ENCODE peak calls at places on chromosome 4, in eight cellular contexts. P, V, I, G, Q, F, T and Z are unnamed samples.
A peak's percentile ranks its signal among the peaks of the same experiment; 100 is the strongest.

GRCh38 chr4:107993969-107994368 is 4.3 kb downstream of the HADH start:
- DNase-seq in P (no peak), V (no peak), Q (no peak), T (no peak), F (no peak), G (no peak), I (no peak), Z (no peak)

GRCh38 chr4:110005461-110006056 is 92.9 kb downstream of the EGF start:
- DNase-seq in T (peak; percentile 52), P (peak; percentile 55), V (no peak), I (peak; percentile 84), G (peak; percentile 84), Q (no peak), F (peak; percentile 57), Z (peak; percentile 87)

GRCh38 chr4:113113151-113113550 is 63.7 kb downstream of the ANK2 start:
- DNase-seq in F (no peak), P (no peak), I (no peak), T (no peak), Q (no peak), G (no peak), V (no peak), Z (no peak)

GRCh38 chr4:186020106-186020792 is 48.7 kb upstream of the TLR3 start:
- DNase-seq in P (no peak), T (no peak), V (no peak), F (no peak), Q (no peak), I (no peak), G (no peak), Z (no peak)

GRCh38 chr4:125750827-125751466 is 436.2 kb downstream of the FAT4 start:
- DNase-seq in G (peak; percentile 86), P (peak; percentile 17), Q (no peak), T (peak; percentile 29), I (peak; percentile 76), V (no peak), F (no peak), Z (peak; percentile 85)

GRCh38 chr4:87985097-87985886 is 9.8 kb downstream of the SPP1 start:
- DNase-seq in I (peak; percentile 40), Q (no peak), P (peak; percentile 44), V (no peak), F (peak; percentile 58), G (peak; percentile 34), T (peak; percentile 67), Z (peak; percentile 48)

GRCh38 chr4:109156346-109156745 is 146.1 kb downstream of the COL25A1 start:
- DNase-seq in P (no peak), Q (no peak), V (no peak), F (no peak), T (no peak), I (no peak), G (no peak), Z (no peak)

GRCh38 chr4:113159901-113160545 is 110.6 kb downstream of the ANK2 start:
- DNase-seq in F (no peak), I (no peak), G (no peak), T (no peak), Q (no peak), P (no peak), V (no peak), Z (no peak)

GRCh38 chr4:165628572-165628971 is 244.5 kb upstream of the TLL1 start:
- DNase-seq in Q (no peak), F (no peak), G (no peak), P (no peak), I (no peak), T (no peak), V (no peak), Z (no peak)

GRCh38 chr4:121822796-121823504 is 733 bp downstream of the CCNA2 start:
- DNase-seq in G (peak; percentile 30), T (peak; percentile 54), Q (no peak), I (peak; percentile 11), V (no peak), F (no peak), P (peak; percentile 23), Z (peak; percentile 29)

GRCh38 chr4:37603070-37603468 is 83.1 kb downstream of the RELL1 start:
- DNase-seq in P (peak; percentile 60), V (no peak), G (peak; percentile 86), F (peak; percentile 41), I (peak; percentile 75), Q (peak; percentile 82), T (peak; percentile 85), Z (peak; percentile 82)

GRCh38 chr4:126715681-126716080 is 917.1 kb upstream of the INTU start:
- DNase-seq in P (no peak), Q (no peak), F (no peak), V (no peak), G (no peak), I (no peak), T (no peak), Z (no peak)

GRCh38 chr4:57190651-57191481 is 80.7 kb upstream of the IGFBP7 start:
- DNase-seq in P (peak; percentile 5), G (peak; percentile 28), Q (no peak), V (no peak), T (peak; percentile 49), I (peak; percentile 11), F (peak; percentile 35), Z (peak; percentile 47)
- TF ChIP-seq CTCF in P (peak; percentile 45), G (peak; percentile 80), Q (peak; percentile 35), V (peak; percentile 63), T (peak; percentile 67), I (peak; percentile 63), F (peak; percentile 88), Z (peak; percentile 75)

DNA sequence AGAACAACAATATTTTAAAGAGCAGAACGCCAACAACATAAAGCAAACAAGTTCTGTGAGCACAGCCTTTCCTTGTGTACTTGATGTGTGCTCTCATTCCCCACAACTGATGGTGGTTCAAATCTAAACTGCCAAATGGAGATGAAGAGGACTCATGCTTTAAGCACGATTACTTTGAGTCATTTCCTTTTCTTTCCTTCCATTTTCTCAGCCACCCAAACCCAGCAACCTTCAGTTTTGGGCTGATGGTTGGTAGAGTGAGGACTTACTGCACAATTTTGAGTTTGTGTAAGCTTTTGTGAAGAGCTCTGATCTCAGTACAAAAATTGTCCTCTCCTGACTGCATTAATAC is 1.7 kb downstream of the NSD2 start:
- DNase-seq in I (peak; percentile 70), Q (no peak), V (no peak), T (no peak), F (no peak), G (peak; percentile 39), P (no peak), Z (peak; percentile 59)
- H3K4me3 ChIP-seq in I (peak overlapping the region; percentile 77), Q (no peak overlapping the region), V (no peak overlapping the region), T (peak overlapping the region; percentile 75), F (peak overlapping the region; percentile 70), G (no peak overlapping the region), P (peak overlapping the region; percentile 85), Z (peak overlapping the region; percentile 61)

DNA sequence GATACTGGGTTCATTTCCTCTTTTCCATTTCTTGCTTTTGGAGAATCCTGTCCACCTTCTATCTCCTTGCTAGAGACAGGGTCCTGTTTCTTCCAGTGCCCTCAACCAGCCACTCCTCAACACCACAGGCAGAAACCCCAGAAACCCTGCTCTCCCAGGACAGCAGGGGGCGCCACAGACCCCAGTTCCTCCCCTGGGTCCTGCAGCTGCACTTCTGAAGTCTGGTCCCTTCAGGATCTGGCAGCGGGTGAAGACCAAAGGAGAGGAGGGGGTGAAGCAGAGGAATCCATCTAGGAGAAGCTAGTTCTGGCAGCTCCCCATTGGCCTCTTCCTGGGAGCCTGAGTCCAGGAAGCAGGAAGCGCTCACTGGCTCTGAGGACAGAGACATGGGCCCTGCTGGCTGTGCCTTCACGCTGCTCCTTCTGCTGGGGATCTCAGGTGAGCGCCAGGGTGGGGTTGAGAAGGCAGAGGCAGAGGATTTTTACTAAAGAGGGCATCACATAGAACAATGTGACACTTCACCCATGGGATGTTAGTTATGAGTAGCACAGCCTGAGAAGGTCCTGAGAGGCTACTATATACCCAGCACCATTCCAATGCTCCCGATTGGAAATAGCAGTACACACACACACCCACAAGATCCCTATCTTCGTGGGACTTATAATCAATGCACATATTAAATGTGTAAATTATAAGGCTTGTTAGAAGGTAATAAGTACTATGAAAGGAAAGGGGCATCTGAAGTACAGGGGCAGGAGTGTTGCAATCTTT is at the start of gene PRSS48:
- DNase-seq in I (peak; percentile 58), Q (no peak), G (peak; percentile 71), P (peak; percentile 34), T (peak; percentile 68), V (no peak), F (peak; percentile 34), Z (peak; percentile 66)
- TF ChIP-seq CTCF in I (peak; percentile 85), Q (peak; percentile 63), G (peak; percentile 90), P (peak; percentile 59), T (peak; percentile 89), V (peak; percentile 88), F (peak; percentile 99), Z (peak; percentile 81)

GRCh38 chr4:95091272-95091671 is 333.5 kb downstream of the BMPR1B start:
- DNase-seq in P (no peak), T (no peak), F (no peak), Q (no peak), I (peak; percentile 33), G (no peak), V (no peak), Z (peak; percentile 27)

GRCh38 chr4:95095352-95095974 is 337.7 kb downstream of the BMPR1B start:
- DNase-seq in P (no peak), I (peak; percentile 72), Q (no peak), F (peak; percentile 7), T (peak; percentile 30), V (no peak), G (peak; percentile 76), Z (peak; percentile 59)

GRCh38 chr4:95093936-95094929 is 336.5 kb downstream of the BMPR1B start:
- DNase-seq in G (no peak), Q (no peak), F (no peak), T (no peak), V (no peak), I (no peak), P (no peak), Z (no peak)

GRCh38 chr4:95092762-95093161 is 335.0 kb downstream of the BMPR1B start:
- DNase-seq in V (no peak), F (no peak), P (no peak), G (no peak), I (no peak), Q (no peak), T (peak; percentile 12), Z (no peak)

GRCh38 chr4:95093460-95093859 is 335.7 kb downstream of the BMPR1B start:
- DNase-seq in T (no peak), P (no peak), G (no peak), F (no peak), V (no peak), Q (no peak), I (no peak), Z (no peak)
- H3K4me3 ChIP-seq in T (no peak overlapping the region), P (peak overlapping the region; percentile 32), G (no peak overlapping the region), F (no peak overlapping the region), V (no peak overlapping the region), Q (no peak overlapping the region), I (no peak overlapping the region), Z (no peak overlapping the region)

DNA sequence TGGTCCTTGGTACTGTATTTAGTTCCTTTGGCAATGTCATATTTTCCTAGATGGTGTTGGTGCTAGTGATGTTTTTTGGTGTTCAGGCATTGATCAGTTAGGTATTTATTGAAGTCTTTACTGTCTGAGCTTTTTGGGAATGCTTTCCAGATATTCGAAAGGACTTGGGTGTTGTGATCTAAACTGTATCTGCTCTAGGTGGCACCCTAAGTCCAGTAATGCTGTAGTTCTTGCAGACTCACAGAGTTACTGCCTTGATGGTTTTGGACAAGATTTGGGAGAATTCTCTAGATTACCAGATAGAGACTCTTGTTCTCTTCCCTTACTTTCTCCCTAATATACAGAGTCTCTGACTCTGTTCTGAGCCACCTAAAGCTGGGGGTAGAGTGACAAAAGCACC is 513.6 kb upstream of the PITX2 start:
- DNase-seq in I (peak; percentile 72), V (no peak), G (peak; percentile 5), P (no peak), F (peak; percentile 31), Q (no peak), T (no peak), Z (peak; percentile 4)
- TF ChIP-seq CTCF in I (peak; percentile 44), V (peak; percentile 44), G (peak; percentile 5), P (no peak), F (peak; percentile 39), Q (no peak), T (no peak), Z (no peak)